ENCODE peak calls at places on chromosomes 13 and 19, in eight cellular contexts. Z is sigmoid colon, G is K562, D is H1, R is stomach, B is suprapubic skin, L is SK-N-SH, P is GM12878. S is an unnamed sample. For H3K4me1, the result is how much of the 10 kb centered on the place peaks cover.

GRCh38 chr13:113160983-113161382 is 2.5 kb downstream of the PROZ start:
- DNase-seq in Z (no peak), G (no peak), D (no peak), R (no peak), B (no peak), L (no peak), P (no peak), S (no peak)

GRCh38 chr13:84137292-84137691 is 255.0 kb upstream of the SLITRK1 start:
- DNase-seq in Z (no peak), G (no peak), D (no peak), R (no peak), B (no peak), L (no peak), P (peak), S (peak)

GRCh38 chr19:38710928-38711725 is 33.1 kb downstream of the CAPN12 start:
- DNase-seq in Z (no peak), G (no peak), D (no peak), R (no peak), B (no peak), L (no peak), P (no peak), S (no peak)

GRCh38 chr13:70098669-70099068 is 9.0 kb upstream of the ATXN8OS start:
- DNase-seq in Z (no peak), G (no peak), D (no peak), R (no peak), B (no peak), L (peak), P (no peak), S (no peak)

GRCh38 chr13:20772401-20773131 is 1.2 kb downstream of the EEF1AKMT1 start:
- DNase-seq in Z (no peak), G (no peak), D (no peak), R (no peak), B (no peak), L (no peak), P (no peak), S (no peak)

GRCh38 chr13:76016799-76017198 is 380.7 kb downstream of the LMO7 start:
- DNase-seq in Z (no peak), G (peak), D (peak), R (no peak), B (no peak), L (peak), P (no peak), S (peak)

GRCh38 chr19:40693150-40693788 is 2.8 kb upstream of the NUMBL start:
- DNase-seq in Z (no peak), G (no peak), D (no peak), R (no peak), B (no peak), L (no peak), P (no peak), S (no peak)

GRCh38 chr19:23309926-23310325 is 59.7 kb upstream of the ZNF724 start:
- DNase-seq in Z (no peak), G (no peak), D (no peak), R (no peak), B (no peak), L (no peak), P (no peak), S (no peak)

GRCh38 chr13:21625366-21625765 is 21.4 kb upstream of the MICU2 start:
- DNase-seq in Z (no peak), G (peak), D (no peak), R (no peak), B (no peak), L (peak), P (no peak), S (peak)

GRCh38 chr19:46579286-46579944 is 21.7 kb upstream of the CALM3 start:
- DNase-seq in Z (no peak), G (peak), D (peak), R (no peak), B (no peak), L (peak), P (no peak), S (no peak)

GRCh38 chr19:48672994-48673393 is at the start of gene NTN5:
- DNase-seq in Z (no peak), G (no peak), D (no peak), R (no peak), B (peak), L (no peak), P (no peak), S (no peak)

GRCh38 chr13:109198585-109198984 is 569.2 kb downstream of the MYO16 start:
- DNase-seq in Z (no peak), G (no peak), D (no peak), R (no peak), B (no peak), L (no peak), P (no peak), S (no peak)

DNA sequence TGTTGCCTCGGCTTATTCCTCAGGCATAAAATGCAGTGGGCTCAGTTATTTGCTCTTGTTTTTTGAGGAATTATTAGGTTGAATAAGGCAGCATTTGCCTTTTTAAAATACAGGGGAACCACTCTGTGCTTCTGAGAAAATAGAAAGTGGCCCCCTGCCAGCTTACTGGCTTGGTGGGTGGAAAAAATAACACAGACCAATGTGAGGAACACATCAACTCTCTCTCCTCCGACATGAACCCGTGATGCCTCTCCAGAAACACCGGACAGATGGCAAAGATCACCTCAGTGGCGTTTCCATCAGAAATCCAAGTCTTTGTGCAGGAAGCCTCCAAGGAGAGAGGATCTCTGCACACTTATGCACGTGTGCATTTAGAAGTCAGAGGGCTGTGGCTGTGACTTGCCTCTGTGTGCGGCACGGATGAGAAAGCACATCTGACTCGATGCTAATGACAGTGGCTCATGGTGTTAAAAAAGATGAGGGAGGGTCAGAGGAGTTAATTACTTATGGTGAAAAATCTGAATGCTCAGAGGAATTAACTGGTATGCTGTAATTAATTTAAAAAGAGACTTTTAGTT is 112.3 kb upstream of the KLF12 start:
- DNase-seq in Z (peak), G (no peak), D (no peak), R (no peak), B (no peak), L (no peak), P (no peak), S (no peak)
- H3K4me1 ChIP-seq in Z (under half), G (under half), D (under half), R (under half), B (under half), L (under half), P (under half), S (under half)

DNA sequence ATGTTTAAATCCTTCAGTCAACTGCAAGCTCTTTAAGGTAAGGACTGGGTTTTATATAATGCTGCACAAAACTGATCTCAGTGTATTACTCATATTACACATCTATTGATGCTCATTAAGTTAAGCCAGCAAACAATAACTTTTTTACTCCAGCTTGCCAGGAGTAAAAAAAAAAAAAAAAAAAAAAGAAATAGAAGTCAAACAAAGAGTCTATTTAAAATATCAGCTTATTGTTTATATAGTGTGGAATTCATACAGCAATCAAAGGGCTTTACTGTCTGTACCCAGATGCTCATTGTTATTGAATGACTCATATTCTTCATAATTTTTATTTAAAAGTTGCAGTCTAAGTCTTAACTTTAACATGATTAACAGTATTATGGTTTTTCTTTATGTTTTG is 21.8 kb upstream of the KBTBD7 start:
- DNase-seq in Z (no peak), G (no peak), D (no peak), R (no peak), B (no peak), L (no peak), P (no peak), S (no peak)
- TF ChIP-seq POLR2AphosphoS5 in Z (no peak), G (no peak), D (no peak), R (no peak), B (no peak), L (no peak), P (no peak), S (no peak)

GRCh38 chr19:34193876-34194275 is 21.6 kb downstream of the LSM14A start:
- DNase-seq in Z (no peak), G (no peak), D (no peak), R (no peak), B (no peak), L (no peak), P (no peak), S (no peak)

GRCh38 chr19:34191355-34191962 is 19.2 kb downstream of the LSM14A start:
- DNase-seq in Z (no peak), G (no peak), D (no peak), R (no peak), B (no peak), L (no peak), P (no peak), S (no peak)

GRCh38 chr19:34189199-34189916 is 17.1 kb downstream of the LSM14A start:
- DNase-seq in Z (no peak), G (no peak), D (no peak), R (no peak), B (no peak), L (no peak), P (no peak), S (no peak)

GRCh38 chr19:34189917-34190425 is 17.7 kb downstream of the LSM14A start:
- DNase-seq in Z (no peak), G (no peak), D (no peak), R (no peak), B (no peak), L (no peak), P (no peak), S (no peak)

GRCh38 chr19:34193439-34193838 is 21.1 kb downstream of the LSM14A start:
- DNase-seq in Z (no peak), G (no peak), D (no peak), R (no peak), B (no peak), L (no peak), P (no peak), S (no peak)
- TF ChIP-seq EP300 in Z (no peak), G (no peak), D (no peak), R (no peak), B (no peak), L (no peak), P (no peak), S (no peak)

DNA sequence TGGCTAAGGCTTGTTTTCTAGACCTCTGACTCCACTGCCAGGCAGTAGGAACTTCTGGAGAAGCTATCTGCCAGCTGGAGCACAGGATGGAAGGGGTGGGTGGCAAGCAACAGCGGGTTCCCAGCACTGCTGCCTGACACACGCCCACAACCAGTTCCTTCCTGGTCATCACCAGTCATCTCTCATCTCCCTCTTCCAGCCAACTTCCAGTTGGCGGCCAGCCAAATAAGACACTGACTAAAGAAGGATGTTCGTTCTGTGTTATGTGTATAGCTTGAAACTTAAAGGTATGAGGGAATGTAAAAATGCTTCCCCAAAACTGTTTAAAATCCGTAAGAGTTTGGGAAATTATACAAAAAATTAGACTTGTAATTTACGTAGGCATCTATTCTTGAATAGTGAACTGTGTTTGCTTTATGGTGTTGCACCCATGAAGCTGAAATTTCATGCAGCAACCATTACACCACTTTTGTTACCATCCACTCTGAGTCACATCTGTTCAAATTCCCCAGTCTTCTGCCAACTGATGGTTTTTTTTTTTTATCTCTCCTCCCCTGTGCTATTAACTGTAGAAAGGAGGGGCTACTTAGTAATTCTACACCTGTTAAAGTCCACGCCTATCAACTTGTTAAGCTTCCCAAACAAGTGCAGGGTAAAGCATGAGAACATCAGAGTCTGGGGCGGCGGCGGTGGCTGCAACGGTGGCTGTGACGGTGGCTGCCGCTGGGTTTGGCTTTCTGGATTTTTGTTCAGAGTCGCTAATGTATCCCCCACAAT is 86.2 kb upstream of the FRY start:
- DNase-seq in Z (peak), G (no peak), D (no peak), R (peak), B (peak), L (peak), P (no peak), S (peak)
- H3K4me1 ChIP-seq in Z (under half), G (under half), D (under half), R (under half), B (under half), L (under half), P (under half), S (under half)

DNA sequence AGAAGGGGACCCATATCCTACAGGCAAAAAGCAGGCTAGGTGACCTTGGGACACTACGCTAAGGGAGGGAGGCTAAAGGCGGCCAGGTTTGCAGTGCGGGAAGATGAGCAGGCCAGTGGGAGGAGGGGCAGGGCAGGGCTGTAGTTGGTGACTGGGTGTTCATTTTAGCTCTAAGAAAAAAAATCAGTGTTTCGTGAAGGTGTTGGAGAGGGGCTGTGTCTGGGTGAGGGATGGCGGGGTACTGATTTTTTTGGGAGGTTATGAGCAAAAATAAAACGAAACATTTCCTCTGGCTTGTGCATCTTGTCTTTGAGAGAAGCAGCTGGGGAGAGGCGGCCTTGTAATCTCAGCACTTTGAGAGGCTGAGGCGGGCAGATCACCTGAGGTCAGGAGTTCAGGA is 4.3 kb upstream of the NUP62 start:
- DNase-seq in Z (no peak), G (no peak), D (no peak), R (no peak), B (no peak), L (no peak), P (no peak), S (no peak)
- TF ChIP-seq POLR2AphosphoS5 in Z (no peak), G (no peak), D (no peak), R (no peak), B (no peak), L (no peak), P (peak), S (no peak)